ENCODE peak calls at places on chromosome 19, in seven cellular contexts. One of them, this sample, is unnamed.
A peak's percentile ranks its signal among the peaks of the same experiment; 100 is the strongest.

GRCh38 chr19:56152644-56153043 is 11.6 kb downstream of the ZNF444 start:
- DNase-seq in fibroblast of lung: no peak
- DNase-seq in PC-3: no peak
- DNase-seq in neural progenitor cell: peak; percentile 34
- DNase-seq in SK-N-SH: no peak
- DNase-seq in hepatocyte: no peak
- DNase-seq in astrocyte: no peak
- DNase-seq in this sample: no peak

GRCh38 chr19:47631681-47632446 is 22.9 kb downstream of the BICRA start:
- DNase-seq in astrocyte: no peak
- DNase-seq in PC-3: no peak
- DNase-seq in neural progenitor cell: no peak
- DNase-seq in hepatocyte: no peak
- DNase-seq in fibroblast of lung: no peak
- DNase-seq in SK-N-SH: no peak
- DNase-seq in this sample: no peak

GRCh38 chr19:17159466-17160393 is 55.4 kb upstream of the USE1 start:
- DNase-seq in SK-N-SH: no peak
- DNase-seq in hepatocyte: no peak
- DNase-seq in neural progenitor cell: no peak
- DNase-seq in PC-3: no peak
- DNase-seq in fibroblast of lung: peak; percentile 5
- DNase-seq in astrocyte: peak; percentile 2
- DNase-seq in this sample: no peak

GRCh38 chr19:29751932-29752331 is 36.9 kb upstream of the C19orf12 start:
- DNase-seq in SK-N-SH: no peak
- DNase-seq in PC-3: no peak
- DNase-seq in fibroblast of lung: no peak
- DNase-seq in astrocyte: no peak
- DNase-seq in hepatocyte: no peak
- DNase-seq in neural progenitor cell: no peak
- DNase-seq in this sample: no peak

GRCh38 chr19:38878575-38879399 is 712 bp upstream of the RINL start:
- DNase-seq in fibroblast of lung: no peak
- DNase-seq in hepatocyte: no peak
- DNase-seq in astrocyte: no peak
- DNase-seq in neural progenitor cell: no peak
- DNase-seq in SK-N-SH: peak; percentile 20
- DNase-seq in PC-3: no peak
- DNase-seq in this sample: no peak

GRCh38 chr19:2250765-2251576 is 1.8 kb downstream of the AMH start:
- DNase-seq in hepatocyte: no peak
- DNase-seq in astrocyte: no peak
- DNase-seq in SK-N-SH: peak; percentile 46
- DNase-seq in neural progenitor cell: no peak
- DNase-seq in fibroblast of lung: no peak
- DNase-seq in PC-3: no peak
- DNase-seq in this sample: no peak

GRCh38 chr19:3608750-3609322 is 2.2 kb upstream of the TBXA2R start:
- DNase-seq in neural progenitor cell: no peak
- DNase-seq in PC-3: no peak
- DNase-seq in hepatocyte: no peak
- DNase-seq in SK-N-SH: no peak
- DNase-seq in astrocyte: no peak
- DNase-seq in fibroblast of lung: no peak
- DNase-seq in this sample: peak; percentile 12

GRCh38 chr19:2149980-2150793 is 1.2 kb downstream of the AP3D1 start:
- DNase-seq in fibroblast of lung: no peak
- DNase-seq in PC-3: peak; percentile 11
- DNase-seq in hepatocyte: no peak
- DNase-seq in neural progenitor cell: peak; percentile 42
- DNase-seq in astrocyte: no peak
- DNase-seq in SK-N-SH: peak; percentile 44
- DNase-seq in this sample: peak; percentile 19

GRCh38 chr19:39100500-39101166 is 16.5 kb downstream of the ACP7 start:
- DNase-seq in astrocyte: no peak
- DNase-seq in fibroblast of lung: no peak
- DNase-seq in hepatocyte: no peak
- DNase-seq in SK-N-SH: no peak
- DNase-seq in neural progenitor cell: no peak
- DNase-seq in PC-3: no peak
- DNase-seq in this sample: no peak

GRCh38 chr19:35623327-35624010 is 5.4 kb upstream of the RBM42 start:
- DNase-seq in fibroblast of lung: no peak
- DNase-seq in neural progenitor cell: no peak
- DNase-seq in astrocyte: no peak
- DNase-seq in PC-3: no peak
- DNase-seq in SK-N-SH: no peak
- DNase-seq in hepatocyte: no peak
- DNase-seq in this sample: no peak
- H2AFZ ChIP-seq in fibroblast of lung: no peak overlapping the region
- H2AFZ ChIP-seq in neural progenitor cell: no peak overlapping the region
- H2AFZ ChIP-seq in astrocyte: no peak overlapping the region
- H2AFZ ChIP-seq in PC-3: no peak overlapping the region
- H2AFZ ChIP-seq in SK-N-SH: no peak overlapping the region
- H2AFZ ChIP-seq in hepatocyte: no peak overlapping the region
- H2AFZ ChIP-seq in this sample: no peak overlapping the region

GRCh38 chr19:19055701-19056100 is 8.1 kb upstream of the SLC25A42 start:
- DNase-seq in astrocyte: no peak
- DNase-seq in hepatocyte: no peak
- DNase-seq in SK-N-SH: no peak
- DNase-seq in fibroblast of lung: no peak
- DNase-seq in neural progenitor cell: no peak
- DNase-seq in PC-3: no peak
- DNase-seq in this sample: no peak
- H3K36me3 ChIP-seq in astrocyte: peaks cover 12% of the 10 kb centered on the region
- H3K36me3 ChIP-seq in hepatocyte: no peaks in the 10 kb centered on the region
- H3K36me3 ChIP-seq in SK-N-SH: no peaks in the 10 kb centered on the region
- H3K36me3 ChIP-seq in fibroblast of lung: peaks cover 35% of the 10 kb centered on the region
- H3K36me3 ChIP-seq in neural progenitor cell: no peaks in the 10 kb centered on the region
- H3K36me3 ChIP-seq in PC-3: peaks cover 28% of the 10 kb centered on the region
- H3K36me3 ChIP-seq in this sample: peaks cover 9% of the 10 kb centered on the region

GRCh38 chr19:51124216-51124615 is 490 bp upstream of the SIGLEC9 start:
- DNase-seq in hepatocyte: no peak
- DNase-seq in PC-3: no peak
- DNase-seq in neural progenitor cell: no peak
- DNase-seq in fibroblast of lung: no peak
- DNase-seq in SK-N-SH: no peak
- DNase-seq in astrocyte: no peak
- DNase-seq in this sample: no peak
- H2AFZ ChIP-seq in hepatocyte: no peak overlapping the region
- H2AFZ ChIP-seq in PC-3: no peak overlapping the region
- H2AFZ ChIP-seq in neural progenitor cell: no peak overlapping the region
- H2AFZ ChIP-seq in fibroblast of lung: no peak overlapping the region
- H2AFZ ChIP-seq in SK-N-SH: no peak overlapping the region
- H2AFZ ChIP-seq in astrocyte: no peak overlapping the region
- H2AFZ ChIP-seq in this sample: no peak overlapping the region

DNA sequence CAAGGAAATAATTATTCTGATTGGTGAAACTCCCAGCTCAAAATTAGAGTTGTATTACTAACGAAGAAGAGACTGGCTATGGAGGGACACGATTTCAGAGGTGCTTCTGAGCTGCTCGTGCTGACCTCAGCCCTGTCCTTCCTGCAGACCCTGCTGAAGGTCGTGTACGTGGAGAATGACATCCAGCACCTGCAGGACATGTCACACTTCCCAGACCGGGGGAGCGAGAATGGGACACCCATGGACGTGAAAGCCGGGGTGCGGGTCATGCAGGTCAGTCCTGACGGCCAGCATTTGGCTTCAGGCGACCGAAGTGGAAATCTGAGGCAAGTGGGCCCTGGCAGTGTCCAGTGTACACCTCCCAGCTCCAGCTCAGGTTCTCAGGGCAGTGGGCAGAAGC is 28.0 kb upstream of the OVOL3 start:
- DNase-seq in hepatocyte: no peak
- DNase-seq in PC-3: no peak
- DNase-seq in astrocyte: no peak
- DNase-seq in neural progenitor cell: no peak
- DNase-seq in fibroblast of lung: no peak
- DNase-seq in SK-N-SH: no peak
- DNase-seq in this sample: no peak
- H3K36me3 ChIP-seq in hepatocyte: no peaks in the 10 kb centered on the region
- H3K36me3 ChIP-seq in PC-3: peaks cover 12% of the 10 kb centered on the region
- H3K36me3 ChIP-seq in astrocyte: peaks cover 2% of the 10 kb centered on the region
- H3K36me3 ChIP-seq in neural progenitor cell: peaks cover 3% of the 10 kb centered on the region
- H3K36me3 ChIP-seq in fibroblast of lung: peaks cover 16% of the 10 kb centered on the region
- H3K36me3 ChIP-seq in SK-N-SH: peaks cover 9% of the 10 kb centered on the region
- H3K36me3 ChIP-seq in this sample: peaks cover 7% of the 10 kb centered on the region

GRCh38 chr19:48636859-48637448 is at the start of gene DBP:
- DNase-seq in SK-N-SH: peak; percentile 61
- DNase-seq in neural progenitor cell: no peak
- DNase-seq in astrocyte: no peak
- DNase-seq in fibroblast of lung: no peak
- DNase-seq in hepatocyte: peak; percentile 67
- DNase-seq in PC-3: peak; percentile 49
- DNase-seq in this sample: no peak
- H2AFZ ChIP-seq in SK-N-SH: peak within 1 kb of the TSS; percentile 89
- H2AFZ ChIP-seq in neural progenitor cell: no peak within 1 kb of the TSS
- H2AFZ ChIP-seq in astrocyte: peak within 1 kb of the TSS; percentile 88
- H2AFZ ChIP-seq in fibroblast of lung: peak within 1 kb of the TSS; percentile 50
- H2AFZ ChIP-seq in hepatocyte: peak within 1 kb of the TSS; percentile 43
- H2AFZ ChIP-seq in PC-3: peak within 1 kb of the TSS; percentile 94
- H2AFZ ChIP-seq in this sample: peak within 1 kb of the TSS; percentile 76

DNA sequence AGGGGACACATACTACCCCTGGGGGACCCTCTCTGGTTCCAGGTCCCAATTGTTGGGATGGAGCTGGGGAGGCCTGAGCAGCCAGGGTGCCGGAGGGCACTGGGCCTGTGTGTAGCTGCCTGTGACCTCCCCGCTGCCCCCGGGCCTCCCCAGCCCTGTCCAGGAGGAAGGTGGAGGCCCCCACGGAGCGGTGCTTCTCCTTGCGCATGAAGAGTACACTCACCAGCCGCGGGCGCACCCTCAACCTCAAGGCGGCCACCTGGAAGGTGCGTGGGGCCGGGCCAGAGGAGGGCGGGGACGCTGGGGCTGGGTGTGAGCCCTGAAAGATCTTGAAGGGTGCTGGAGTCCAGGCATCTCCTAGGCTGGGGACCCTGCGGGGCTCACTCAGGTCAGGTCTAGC is 11.7 kb downstream of the HIF3A start:
- DNase-seq in fibroblast of lung: no peak
- DNase-seq in SK-N-SH: no peak
- DNase-seq in astrocyte: no peak
- DNase-seq in PC-3: no peak
- DNase-seq in neural progenitor cell: no peak
- DNase-seq in hepatocyte: no peak
- DNase-seq in this sample: no peak
- H3K36me3 ChIP-seq in fibroblast of lung: no peaks in the 10 kb centered on the region
- H3K36me3 ChIP-seq in SK-N-SH: no peaks in the 10 kb centered on the region
- H3K36me3 ChIP-seq in astrocyte: no peaks in the 10 kb centered on the region
- H3K36me3 ChIP-seq in PC-3: no peaks in the 10 kb centered on the region
- H3K36me3 ChIP-seq in neural progenitor cell: peaks cover 2% of the 10 kb centered on the region
- H3K36me3 ChIP-seq in hepatocyte: peaks cover 5% of the 10 kb centered on the region
- H3K36me3 ChIP-seq in this sample: peaks cover 3% of the 10 kb centered on the region

GRCh38 chr19:13784731-13785452 is 10.4 kb upstream of the ZSWIM4 start:
- DNase-seq in PC-3: peak; percentile 86
- DNase-seq in fibroblast of lung: peak; percentile 70
- DNase-seq in hepatocyte: peak; percentile 79
- DNase-seq in astrocyte: peak; percentile 53
- DNase-seq in SK-N-SH: peak; percentile 90
- DNase-seq in neural progenitor cell: peak; percentile 81
- DNase-seq in this sample: peak; percentile 62
- H2AFZ ChIP-seq in PC-3: peak overlapping the region; percentile 74
- H2AFZ ChIP-seq in fibroblast of lung: peak overlapping the region; percentile 70
- H2AFZ ChIP-seq in hepatocyte: peak overlapping the region; percentile 73
- H2AFZ ChIP-seq in astrocyte: peak overlapping the region; percentile 63
- H2AFZ ChIP-seq in SK-N-SH: peak overlapping the region; percentile 65
- H2AFZ ChIP-seq in neural progenitor cell: peak overlapping the region; percentile 80
- H2AFZ ChIP-seq in this sample: peak overlapping the region; percentile 17

DNA sequence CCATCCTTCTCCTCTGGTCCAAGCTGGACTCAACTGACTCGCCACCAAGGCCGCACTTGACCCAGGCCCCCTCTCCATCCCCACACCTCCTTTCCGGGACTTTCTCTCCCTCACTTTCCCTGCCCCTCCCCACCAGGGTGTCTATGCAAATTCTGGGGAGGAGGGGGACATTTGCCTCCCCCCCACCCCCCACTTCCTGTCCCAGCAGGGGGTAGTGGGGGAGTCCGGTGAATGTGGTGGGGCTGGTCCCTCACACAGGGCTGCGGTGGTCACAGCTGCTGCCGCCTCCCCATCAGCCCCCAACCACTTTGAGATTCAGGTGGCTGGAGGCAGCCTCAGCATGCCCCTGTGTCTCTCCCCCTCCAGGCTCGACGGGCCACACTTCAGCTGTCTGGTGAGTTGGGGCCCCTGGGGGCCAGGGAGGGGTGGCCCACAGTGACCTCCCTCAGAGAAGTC is 870 bp downstream of the SPIB start:
- DNase-seq in astrocyte: no peak
- DNase-seq in PC-3: no peak
- DNase-seq in SK-N-SH: no peak
- DNase-seq in hepatocyte: peak; percentile 5
- DNase-seq in fibroblast of lung: no peak
- DNase-seq in neural progenitor cell: no peak
- DNase-seq in this sample: no peak
- H3K36me3 ChIP-seq in astrocyte: no peaks in the 10 kb centered on the region
- H3K36me3 ChIP-seq in PC-3: no peaks in the 10 kb centered on the region
- H3K36me3 ChIP-seq in SK-N-SH: no peaks in the 10 kb centered on the region
- H3K36me3 ChIP-seq in hepatocyte: no peaks in the 10 kb centered on the region
- H3K36me3 ChIP-seq in fibroblast of lung: no peaks in the 10 kb centered on the region
- H3K36me3 ChIP-seq in neural progenitor cell: no peaks in the 10 kb centered on the region
- H3K36me3 ChIP-seq in this sample: no peaks in the 10 kb centered on the region

DNA sequence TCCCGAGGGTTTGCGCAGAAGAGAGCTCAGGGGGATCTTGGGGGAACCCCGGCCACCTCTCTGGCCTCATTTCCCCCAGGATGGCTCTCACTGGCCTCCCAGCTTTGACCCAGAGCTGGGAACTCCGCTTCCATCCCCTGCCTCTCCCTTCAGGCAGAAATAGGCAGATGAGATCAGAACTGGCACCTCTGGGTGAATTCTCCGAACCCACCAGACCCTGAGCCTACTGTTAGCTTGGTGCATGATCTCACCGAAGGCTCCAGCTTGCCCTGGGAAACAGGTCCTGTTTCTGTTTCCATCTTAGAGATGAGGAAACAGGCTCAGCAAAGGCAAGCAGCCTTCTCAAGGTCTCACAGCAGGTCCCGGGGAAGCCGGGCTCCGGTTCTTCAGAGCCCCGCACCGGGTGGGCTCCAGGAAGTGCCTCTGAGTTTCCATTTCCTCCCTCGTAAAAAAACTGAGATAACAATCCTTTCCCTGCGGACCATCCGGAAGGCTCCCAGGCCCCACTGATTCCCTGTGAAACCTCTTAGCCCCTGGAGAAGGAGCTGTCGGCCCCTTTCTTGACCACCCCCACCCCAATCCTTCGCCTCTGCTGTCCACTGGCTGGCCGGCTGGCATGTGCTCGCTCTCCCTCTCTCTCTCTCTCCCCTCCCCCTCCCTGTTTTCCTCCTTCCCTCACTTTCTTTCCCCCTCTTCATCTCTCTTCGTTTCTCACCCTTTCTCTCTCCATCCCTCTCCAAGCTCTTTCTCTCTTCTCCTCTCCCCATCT is 2.1 kb downstream of the NECTIN2 start:
- DNase-seq in SK-N-SH: peak; percentile 41
- DNase-seq in PC-3: peak; percentile 30
- DNase-seq in fibroblast of lung: peak; percentile 50
- DNase-seq in astrocyte: peak; percentile 42
- DNase-seq in neural progenitor cell: peak; percentile 67
- DNase-seq in hepatocyte: peak; percentile 60
- DNase-seq in this sample: peak; percentile 89
- H2AFZ ChIP-seq in SK-N-SH: peak overlapping the region; percentile 5
- H2AFZ ChIP-seq in PC-3: peak overlapping the region; percentile 64
- H2AFZ ChIP-seq in fibroblast of lung: no peak overlapping the region
- H2AFZ ChIP-seq in astrocyte: no peak overlapping the region
- H2AFZ ChIP-seq in neural progenitor cell: no peak overlapping the region
- H2AFZ ChIP-seq in hepatocyte: no peak overlapping the region
- H2AFZ ChIP-seq in this sample: no peak overlapping the region